ENCODE peak calls at places on chromosome 9, in five cellular contexts. F is transverse colon, P is esophagus squamous epithelium, I is upper lobe of right lung, U is K562. X is an unnamed sample.

GRCh38 chr9:92954078-92954861 is 6.9 kb downstream of the FGD3 start:
- DNase-seq in F (peak; percentile 81), P (peak; percentile 9), I (peak; percentile 48), U (no peak), X (peak; percentile 89)

GRCh38 chr9:24413651-24414050 is 132.0 kb downstream of the IZUMO3 start:
- DNase-seq in F (no peak), P (no peak), I (no peak), U (no peak), X (no peak)

GRCh38 chr9:20319641-20320337 is 302.5 kb downstream of the MLLT3 start:
- DNase-seq in F (no peak), P (no peak), I (no peak), U (no peak), X (no peak)

GRCh38 chr9:89078860-89079259 is 87.6 kb downstream of the S1PR3 start:
- DNase-seq in F (no peak), P (no peak), I (no peak), U (no peak), X (no peak)

GRCh38 chr9:5375091-5375490 is 35.4 kb upstream of the RLN1 start:
- DNase-seq in F (no peak), P (no peak), I (no peak), U (no peak), X (no peak)

GRCh38 chr9:2359821-2360220 is 261.8 kb upstream of the VLDLR start:
- DNase-seq in F (no peak), P (no peak), I (no peak), U (no peak), X (no peak)

GRCh38 chr9:98536542-98537173 is 172.1 kb downstream of the GABBR2 start:
- DNase-seq in F (peak; percentile 31), P (no peak), I (no peak), U (peak; percentile 67), X (no peak)

GRCh38 chr9:8430945-8431344 is 631.4 kb upstream of the DMAC1 start:
- DNase-seq in F (no peak), P (no peak), I (no peak), U (no peak), X (no peak)

GRCh38 chr9:130663258-130664171 is 879 bp upstream of the PRDM12 start:
- DNase-seq in F (no peak), P (no peak), I (no peak), U (no peak), X (no peak)

GRCh38 chr9:90815183-90815943 is 13.7 kb downstream of the SYK start:
- DNase-seq in F (peak; percentile 42), P (no peak), I (no peak), U (peak; percentile 69), X (no peak)

GRCh38 chr9:15622596-15622995 is 69.8 kb downstream of the CCDC171 start:
- DNase-seq in F (no peak), P (no peak), I (no peak), U (no peak), X (no peak)

GRCh38 chr9:12415361-12415760 is 277.8 kb upstream of the TYRP1 start:
- DNase-seq in F (no peak), P (no peak), I (no peak), U (no peak), X (no peak)

DNA sequence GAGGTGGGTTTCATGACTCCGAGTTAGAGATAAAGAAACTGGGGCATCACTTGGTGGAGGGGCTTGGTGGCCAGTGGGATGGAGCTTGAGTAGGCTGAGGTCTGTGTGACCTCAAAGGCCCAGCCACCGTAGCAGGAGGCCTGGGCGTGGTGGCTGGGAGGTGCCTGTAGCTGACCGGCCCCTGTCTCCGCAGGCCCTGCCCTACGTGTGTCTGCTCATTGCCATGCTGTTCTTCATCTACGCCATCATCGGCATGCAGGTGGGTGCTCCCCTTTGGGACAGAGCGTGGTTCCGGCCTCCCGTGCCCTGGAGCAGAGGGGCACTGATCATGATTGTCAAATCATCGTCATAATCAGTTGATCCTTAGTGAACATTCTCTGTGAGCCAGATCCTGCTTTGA is 196.2 kb downstream of the CACNA1B start:
- DNase-seq in F (no peak), P (no peak), I (peak; percentile 36), U (no peak), X (no peak)
- H3K9me3 ChIP-seq in F (no peaks in the 10 kb centered on the region), P (no peaks in the 10 kb centered on the region), I (no peaks in the 10 kb centered on the region), U (no peaks in the 10 kb centered on the region), X (no peaks in the 10 kb centered on the region)

GRCh38 chr9:35499029-35499700 is 9.3 kb downstream of the RUSC2 start:
- DNase-seq in F (no peak), P (no peak), I (no peak), U (no peak), X (no peak)
- H3K9me3 ChIP-seq in F (no peaks in the 10 kb centered on the region), P (no peaks in the 10 kb centered on the region), I (no peaks in the 10 kb centered on the region), U (peaks cover 3% of the 10 kb centered on the region), X (no peaks in the 10 kb centered on the region)

GRCh38 chr9:101409079-101409477 is 10.4 kb downstream of the ZNF189 start:
- DNase-seq in F (no peak), P (no peak), I (no peak), U (no peak), X (no peak)
- H3K9me3 ChIP-seq in F (peaks cover 98% of the 10 kb centered on the region), P (peaks cover 98% of the 10 kb centered on the region), I (peaks cover 84% of the 10 kb centered on the region), U (peaks cover 47% of the 10 kb centered on the region), X (peaks cover 23% of the 10 kb centered on the region)

GRCh38 chr9:135273077-135273476 is 185.6 kb downstream of the OLFM1 start:
- DNase-seq in F (no peak), P (no peak), I (no peak), U (no peak), X (no peak)
- H3K9me3 ChIP-seq in F (no peaks in the 10 kb centered on the region), P (no peaks in the 10 kb centered on the region), I (no peaks in the 10 kb centered on the region), U (no peaks in the 10 kb centered on the region), X (no peaks in the 10 kb centered on the region)

DNA sequence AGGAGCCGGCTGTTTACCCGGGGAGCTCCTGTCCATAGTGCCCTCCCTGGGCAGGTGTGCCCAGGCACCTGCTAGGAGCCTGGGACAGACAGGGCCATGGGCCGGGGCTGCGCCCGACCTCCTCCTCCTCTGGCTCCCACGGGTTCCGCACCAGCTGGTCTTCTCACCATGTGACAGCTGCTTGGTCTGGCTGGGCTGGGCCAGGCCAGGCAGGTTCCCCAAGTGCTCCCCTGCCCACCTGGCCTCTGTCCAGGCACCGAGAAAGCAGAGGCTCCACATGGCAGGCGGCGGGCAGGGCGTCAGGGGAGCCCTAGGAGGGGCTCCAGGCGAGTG is 60.0 kb downstream of the OLFM1 start:
- DNase-seq in F (no peak), P (no peak), I (no peak), U (no peak), X (no peak)
- H3K9me3 ChIP-seq in F (no peaks in the 10 kb centered on the region), P (no peaks in the 10 kb centered on the region), I (no peaks in the 10 kb centered on the region), U (no peaks in the 10 kb centered on the region), X (no peaks in the 10 kb centered on the region)

X was measured in colonic mucosa.